ENCODE peak calls at places on chromosomes 3 and 15, in four cellular contexts. S is choroid plexus epithelial cell, K is astrocyte of the spinal cord, W is transverse colon. A is an unnamed sample.
A peak's percentile ranks its signal among the peaks of the same experiment; 100 is the strongest.

GRCh38 chr3:93843981-93844380 is 129.7 kb downstream of the PROS1 start:
- DNase-seq in S (peak; percentile 90), K (peak; percentile 77), W (no peak), A (peak; percentile 93)

GRCh38 chr15:57782731-57783130 is 76.2 kb downstream of the POLR2M start:
- DNase-seq in S (no peak), K (no peak), W (no peak), A (no peak)

GRCh38 chr15:85924088-85924487 is 129.4 kb upstream of the KLHL25 start:
- DNase-seq in S (no peak), K (no peak), W (no peak), A (no peak)

GRCh38 chr3:79672075-79672474 is 95.7 kb downstream of the ROBO1 start:
- DNase-seq in S (no peak), K (no peak), W (no peak), A (no peak)

GRCh38 chr15:26972636-26973035 is 1.7 kb downstream of the GABRG3 start:
- DNase-seq in S (no peak), K (no peak), W (no peak), A (no peak)

GRCh38 chr15:39092354-39092753 is 488.5 kb upstream of the THBS1 start:
- DNase-seq in S (no peak), K (no peak), W (no peak), A (no peak)

GRCh38 chr3:179452872-179453271 is 1.6 kb upstream of the GNB4 start:
- DNase-seq in S (peak; percentile 18), K (no peak), W (no peak), A (peak; percentile 39)

GRCh38 chr15:74311734-74312444 is 55.6 kb downstream of the CYP11A1 start:
- DNase-seq in S (peak; percentile 36), K (no peak), W (no peak), A (peak; percentile 23)

GRCh38 chr3:18223591-18224338 is 201.4 kb downstream of the SATB1 start:
- DNase-seq in S (no peak), K (no peak), W (peak; percentile 7), A (no peak)

GRCh38 chr3:53817809-53818208 is 28.4 kb downstream of the CHDH start:
- DNase-seq in S (no peak), K (no peak), W (no peak), A (no peak)

GRCh38 chr3:8387591-8387990 is 114.0 kb upstream of the LMCD1 start:
- DNase-seq in S (no peak), K (no peak), W (no peak), A (no peak)

GRCh38 chr3:193782747-193783146 is 189.7 kb downstream of the OPA1 start:
- DNase-seq in S (no peak), K (no peak), W (no peak), A (no peak)

GRCh38 chr3:23385327-23385726 is 182.2 kb downstream of the UBE2E2 start:
- DNase-seq in S (no peak), K (no peak), W (no peak), A (no peak)

GRCh38 chr15:45664451-45664850 is 29.6 kb downstream of the SQOR start:
- DNase-seq in S (peak; percentile 72), K (peak; percentile 44), W (no peak), A (no peak)

GRCh38 chr3:163071684-163072083 is 1575.1 kb downstream of the OTOL1 start:
- DNase-seq in S (peak; percentile 50), K (no peak), W (no peak), A (peak; percentile 35)

GRCh38 chr3:70916375-70917055 is 604.1 kb upstream of the MDFIC2 start:
- DNase-seq in S (no peak), K (no peak), W (no peak), A (no peak)

GRCh38 chr15:62059108-62059817 is 984 bp downstream of the VPS13C start:
- DNase-seq in S (no peak), K (peak; percentile 9), W (no peak), A (peak; percentile 21)

GRCh38 chr3:190807719-190808375 is 54.6 kb downstream of the GMNC start:
- DNase-seq in S (peak; percentile 3), K (no peak), W (no peak), A (peak; percentile 20)

GRCh38 chr3:33128706-33129105 is 14.9 kb downstream of the CRTAP start:
- DNase-seq in S (no peak), K (no peak), W (no peak), A (no peak)

GRCh38 chr3:8851703-8852102 is 82.3 kb upstream of the OXTR start:
- DNase-seq in S (peak; percentile 93), K (peak; percentile 87), W (no peak), A (peak; percentile 82)

GRCh38 chr15:63198315-63198714 is 8.9 kb downstream of the RAB8B start:
- DNase-seq in S (peak; percentile 44), K (no peak), W (no peak), A (peak; percentile 79)

GRCh38 chr15:59632714-59633113 is 21.1 kb downstream of the GCNT3 start:
- DNase-seq in S (peak; percentile 23), K (no peak), W (no peak), A (peak; percentile 17)

GRCh38 chr3:28699283-28699682 is 350.7 kb upstream of the AZI2 start:
- DNase-seq in S (no peak), K (no peak), W (no peak), A (no peak)

GRCh38 chr3:38121451-38121831 is 15.5 kb downstream of the ACAA1 start:
- DNase-seq in S (no peak), K (no peak), W (no peak), A (no peak)

GRCh38 chr3:127775398-127776109 is 46.8 kb downstream of the MGLL start:
- DNase-seq in S (peak; percentile 60), K (peak; percentile 73), W (no peak), A (peak; percentile 60)

GRCh38 chr3:52773361-52774065 is 2.8 kb upstream of the NEK4 start:
- DNase-seq in S (no peak), K (no peak), W (peak; percentile 4), A (no peak)

GRCh38 chr15:48993411-48993810 is 29.7 kb upstream of the SHC4 start:
- DNase-seq in S (no peak), K (no peak), W (no peak), A (no peak)

GRCh38 chr15:88835646-88836045 is 32.4 kb downstream of the ACAN start:
- DNase-seq in S (no peak), K (no peak), W (no peak), A (peak; percentile 5)

GRCh38 chr3:49664300-49664699 is 9.9 kb upstream of the APEH start:
- DNase-seq in S (no peak), K (no peak), W (no peak), A (no peak)

GRCh38 chr15:25863067-25863967 is at the start of gene ATP10A:
- DNase-seq in S (peak; percentile 15), K (peak; percentile 57), W (no peak), A (peak; percentile 42)

GRCh38 chr3:12170207-12170606 is 11.5 kb upstream of the TIMP4 start:
- DNase-seq in S (peak; percentile 73), K (peak; percentile 43), W (no peak), A (peak; percentile 58)

GRCh38 chr3:138935505-138935863 is 11.5 kb downstream of the FOXL2 start:
- DNase-seq in S (no peak), K (no peak), W (no peak), A (no peak)
- H3K4me3 ChIP-seq in S (peak overlapping the region; percentile 46), K (peak overlapping the region; percentile 35), W (no peak overlapping the region), A (no peak overlapping the region)

DNA sequence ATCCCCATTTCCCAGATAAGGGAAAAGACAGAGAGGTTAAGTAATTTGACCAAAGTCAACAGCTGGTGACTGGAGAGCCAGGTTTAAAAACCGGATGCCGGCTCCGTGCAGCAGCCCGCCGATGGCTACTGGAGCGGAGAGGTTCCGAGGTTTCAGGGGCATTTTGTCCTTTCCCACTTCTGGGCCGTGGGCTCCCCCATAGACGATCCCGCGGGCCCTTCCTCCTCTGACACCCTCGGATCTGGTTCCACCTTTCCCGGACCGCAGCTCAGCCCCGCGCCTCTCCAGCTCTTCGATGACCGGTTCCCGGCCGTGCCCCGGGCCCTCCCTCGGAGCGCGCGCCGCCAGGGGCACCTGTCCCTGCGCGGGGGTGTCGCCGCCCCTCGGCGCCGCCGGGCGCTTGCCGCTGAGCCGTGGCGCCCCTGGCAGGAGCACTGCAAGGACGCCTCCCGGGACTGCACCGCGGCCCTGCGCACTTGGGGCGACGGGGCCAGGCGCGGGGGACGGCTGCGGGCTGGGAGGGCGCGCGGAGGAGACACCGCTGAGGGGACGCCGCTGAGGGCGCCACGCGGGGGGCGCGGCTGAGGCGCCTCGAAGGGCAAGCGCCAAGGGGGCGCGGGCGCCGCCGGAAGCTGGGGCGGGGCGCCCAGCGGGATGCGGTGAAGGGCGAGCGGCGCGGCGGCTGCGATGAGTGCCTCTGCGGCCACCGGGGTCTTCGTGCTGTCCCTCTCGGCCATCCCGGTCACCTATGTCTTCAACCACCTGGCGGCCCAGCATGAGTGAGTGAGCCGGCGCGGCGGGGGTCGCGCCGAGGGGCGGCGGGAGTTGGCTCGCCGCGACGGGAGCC is at the start of gene TM6SF1:
- DNase-seq in S (peak; percentile 18), K (no peak), W (no peak), A (no peak)
- TF ChIP-seq CTCF in S (no peak), K (no peak), W (no peak), A (no peak)

GRCh38 chr15:52136471-52136993 is 24.0 kb upstream of the BCL2L10 start:
- DNase-seq in S (peak; percentile 50), K (peak; percentile 44), W (no peak), A (no peak)

GRCh38 chr15:52140646-52141045 is 28.1 kb upstream of the BCL2L10 start:
- DNase-seq in S (no peak), K (no peak), W (no peak), A (no peak)

GRCh38 chr15:52137432-52138357 is 25.1 kb upstream of the BCL2L10 start:
- DNase-seq in S (no peak), K (no peak), W (peak; percentile 33), A (no peak)

GRCh38 chr15:52143862-52144261 is 31.3 kb upstream of the BCL2L10 start:
- DNase-seq in S (peak; percentile 94), K (peak; percentile 69), W (no peak), A (peak; percentile 95)

DNA sequence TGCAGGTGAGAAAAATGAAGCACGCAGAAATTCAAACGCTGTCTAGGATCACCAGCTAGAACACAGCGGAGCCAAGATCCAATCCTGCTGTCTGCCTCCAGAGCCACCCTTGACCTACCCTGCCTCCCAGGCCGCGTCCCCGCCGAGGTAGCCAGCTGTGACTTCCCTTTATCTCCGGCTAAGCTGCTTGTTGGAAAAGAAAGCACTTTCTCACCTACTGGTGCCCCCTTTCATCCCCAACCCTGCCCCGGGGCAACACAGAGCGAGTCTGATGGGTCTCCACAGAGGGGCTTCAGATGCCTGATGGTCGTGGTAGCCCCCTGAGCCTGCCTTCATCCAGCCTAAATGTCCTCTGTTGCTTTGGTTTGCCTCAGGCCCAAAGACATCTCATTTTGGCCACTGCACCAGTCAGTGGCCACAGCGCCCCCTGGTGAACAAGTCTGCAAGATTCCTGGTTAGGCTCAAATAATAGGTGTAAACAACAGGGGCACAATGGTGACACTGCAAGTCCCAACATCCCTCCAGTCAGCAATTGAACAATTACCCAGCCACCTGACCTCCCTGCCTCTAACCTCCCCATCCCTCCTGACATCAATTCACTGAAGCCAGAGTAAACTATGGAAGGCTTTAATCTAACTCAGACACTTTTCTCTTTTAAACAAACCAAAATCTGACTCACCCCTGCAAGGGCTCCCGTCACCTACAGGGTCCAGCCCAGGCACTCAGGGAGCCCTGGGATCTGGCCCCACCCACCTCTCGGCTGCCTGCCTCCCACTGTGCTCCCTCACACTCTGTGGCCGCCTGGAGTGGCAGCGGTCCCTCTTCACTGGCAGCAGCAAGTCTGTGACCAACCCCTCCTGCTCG is 27.3 kb upstream of the BCL2L10 start:
- DNase-seq in S (peak; percentile 81), K (peak; percentile 73), W (peak; percentile 83), A (peak; percentile 78)
- H3K4me3 ChIP-seq in S (no peak overlapping the region), K (no peak overlapping the region), W (no peak overlapping the region), A (no peak overlapping the region)

DNA sequence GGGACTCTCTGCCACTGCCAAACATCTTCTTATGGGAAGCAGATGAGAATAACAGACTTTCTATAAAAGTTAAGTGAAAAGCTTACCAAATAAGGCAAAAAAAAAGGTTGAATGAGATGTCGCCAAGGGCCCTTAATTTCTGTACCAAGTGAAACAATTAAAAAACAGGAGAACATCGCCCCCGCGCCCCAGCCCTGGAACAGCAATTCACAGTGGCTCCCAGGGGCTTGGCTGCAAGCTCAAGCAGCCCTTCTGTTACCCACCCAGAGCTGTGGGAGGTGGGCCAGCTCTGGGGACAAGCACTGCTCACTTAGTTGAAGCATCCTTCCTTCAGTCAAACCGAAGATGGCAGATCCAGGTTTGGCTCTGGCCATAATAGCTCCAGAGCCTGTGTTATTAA is 208.0 kb downstream of the ERC2 start:
- DNase-seq in S (no peak), K (no peak), W (no peak), A (no peak)
- TF ChIP-seq CTCF in S (no peak), K (no peak), W (no peak), A (no peak)

A was measured in fibroblast of pulmonary artery.